ENCODE peak calls at places on chromosomes 4 and X, in eight cellular contexts. F, U, K, G, E, A, P and N are unnamed samples.
A peak's percentile ranks its signal among the peaks of the same experiment; 100 is the strongest.

GRCh38 chr4:8739357-8739756 is 132.3 kb downstream of the HMX1 start:
- DNase-seq in F (no peak), U (no peak), K (no peak), G (no peak), E (no peak), A (no peak), P (no peak), N (no peak)

GRCh38 chr4:174873931-174874330 is 44.2 kb upstream of the ADAM29 start:
- DNase-seq in F (no peak), U (no peak), K (peak; percentile 4), G (peak; percentile 20), E (peak; percentile 27), A (peak; percentile 41), P (no peak), N (peak; percentile 2)

GRCh38 chr4:1579834-1580686 is 104.1 kb downstream of the FAM53A start:
- DNase-seq in F (peak; percentile 88), U (peak; percentile 95), K (peak; percentile 43), G (peak; percentile 83), E (peak; percentile 91), A (no peak), P (peak; percentile 63), N (no peak)

GRCh38 chrX:40237745-40238178 is 140.0 kb upstream of the BCOR start:
- DNase-seq in F (no peak), U (no peak), K (no peak), G (no peak), E (peak; percentile 27), A (no peak), P (no peak), N (no peak)

GRCh38 chrX:151680805-151681204 is 14.5 kb upstream of the PRRG3 start:
- DNase-seq in F (peak; percentile 24), U (peak; percentile 72), K (peak; percentile 43), G (peak; percentile 3), E (peak; percentile 43), A (peak; percentile 11), P (peak; percentile 12), N (peak; percentile 11)

GRCh38 chrX:132948648-132949260 is 9.7 kb downstream of the HS6ST2 start:
- DNase-seq in F (no peak), U (no peak), K (no peak), G (no peak), E (no peak), A (no peak), P (no peak), N (peak; percentile 4)

GRCh38 chr4:119659576-119659975 is 31.0 kb upstream of the PDE5A start:
- DNase-seq in F (no peak), U (no peak), K (no peak), G (peak; percentile 59), E (no peak), A (peak; percentile 17), P (peak; percentile 22), N (peak; percentile 47)

GRCh38 chrX:65706041-65706828 is 38.8 kb downstream of the MSN start:
- DNase-seq in F (peak; percentile 40), U (peak; percentile 59), K (peak; percentile 81), G (peak; percentile 54), E (no peak), A (no peak), P (peak; percentile 87), N (peak; percentile 58)

GRCh38 chr4:167838686-167839085 is 253.7 kb upstream of the ANXA10 start:
- DNase-seq in F (no peak), U (no peak), K (no peak), G (peak; percentile 16), E (no peak), A (no peak), P (peak; percentile 6), N (no peak)

GRCh38 chrX:118519411-118520205 is 24.0 kb downstream of the DOCK11 start:
- DNase-seq in F (no peak), U (no peak), K (peak; percentile 81), G (peak; percentile 71), E (no peak), A (no peak), P (peak; percentile 44), N (no peak)

GRCh38 chrX:14027511-14028019 is 2.1 kb downstream of the GEMIN8 start:
- DNase-seq in F (no peak), U (no peak), K (peak; percentile 96), G (peak; percentile 65), E (no peak), A (no peak), P (peak; percentile 58), N (no peak)

GRCh38 chr4:168955674-168956073 is 54.4 kb downstream of the CBR4 start:
- DNase-seq in F (no peak), U (no peak), K (peak; percentile 53), G (peak; percentile 9), E (no peak), A (no peak), P (peak; percentile 8), N (no peak)